ENCODE peak calls at places on chromosomes 1 and 21, in ten cellular contexts. M, Z, J, X, C, Q, O, F, U and L are unnamed samples.
A peak's percentile ranks its signal among the peaks of the same experiment; 100 is the strongest.

GRCh38 chr1:91798741-91799140 is 87.2 kb downstream of the TGFBR3 start:
- DNase-seq in Q (no peak), F (no peak), X (no peak), U (no peak), Z (no peak), O (no peak), C (no peak), J (no peak), M (no peak), L (no peak)

GRCh38 chr1:201261771-201262547 is 21.3 kb upstream of the PKP1 start:
- DNase-seq in C (no peak), F (no peak), Q (no peak), Z (no peak), J (no peak), X (no peak), O (no peak), U (no peak), M (no peak), L (no peak)

GRCh38 chr1:180974236-180974635 is 48.4 kb downstream of the STX6 start:
- DNase-seq in C (no peak), O (no peak), Z (no peak), M (no peak), Q (no peak), J (no peak), X (no peak), U (no peak), F (no peak), L (no peak)

GRCh38 chr1:8075511-8076051 is 49.5 kb upstream of the ERRFI1 start:
- DNase-seq in X (no peak), U (no peak), M (no peak), O (no peak), Q (no peak), F (peak; percentile 25), J (no peak), C (no peak), Z (no peak), L (no peak)

GRCh38 chr21:15557925-15558324 is 171.9 kb upstream of the USP25 start:
- DNase-seq in J (no peak), F (no peak), Z (no peak), M (no peak), U (no peak), O (peak; percentile 74), X (no peak), C (no peak), Q (no peak), L (no peak)

GRCh38 chr1:168686666-168687065 is 42.3 kb downstream of the DPT start:
- DNase-seq in Q (no peak), C (no peak), U (no peak), J (no peak), Z (no peak), M (no peak), O (no peak), X (no peak), F (no peak), L (no peak)

GRCh38 chr21:34835526-34835925 is 166.7 kb downstream of the CLIC6 start:
- DNase-seq in Q (peak; percentile 3), X (no peak), O (no peak), Z (no peak), F (peak; percentile 55), J (no peak), M (no peak), U (no peak), C (peak; percentile 21), L (peak; percentile 61)

GRCh38 chr1:37315236-37315870 is 159.0 kb upstream of the ZC3H12A start:
- DNase-seq in Z (no peak), M (no peak), X (no peak), U (no peak), Q (no peak), F (peak; percentile 72), J (no peak), C (no peak), O (no peak), L (no peak)

GRCh38 chr1:220575718-220576497 is 48.0 kb downstream of the MARK1 start:
- DNase-seq in Z (no peak), O (peak; percentile 28), C (no peak), Q (no peak), U (no peak), M (no peak), X (no peak), J (no peak), F (no peak), L (no peak)

GRCh38 chr1:59690531-59690930 is 124.2 kb upstream of the HOOK1 start:
- DNase-seq in O (no peak), Q (no peak), J (no peak), U (no peak), C (no peak), M (no peak), F (no peak), X (no peak), Z (no peak), L (no peak)

GRCh38 chr1:61287014-61287413 is 204.7 kb downstream of the NFIA start:
- DNase-seq in M (no peak), O (no peak), J (no peak), Z (no peak), F (no peak), C (no peak), U (no peak), X (no peak), Q (no peak), L (no peak)

GRCh38 chr1:205255941-205256780 is 28.4 kb downstream of the TMCC2 start:
- DNase-seq in U (peak; percentile 77), O (peak; percentile 91), Z (peak; percentile 70), M (peak; percentile 94), C (peak; percentile 87), F (peak; percentile 91), X (peak; percentile 93), J (peak; percentile 50), Q (peak; percentile 94), L (peak; percentile 35)

GRCh38 chr1:188499690-188500089 is 1670.9 kb downstream of the PLA2G4A start:
- DNase-seq in J (no peak), O (no peak), Q (no peak), U (peak; percentile 28), C (no peak), Z (no peak), M (no peak), F (no peak), X (no peak), L (no peak)

GRCh38 chr1:20359451-20360330 is 69.0 kb downstream of the VWA5B1 start:
- DNase-seq in C (no peak), M (peak; percentile 46), O (peak; percentile 62), F (no peak), U (no peak), Q (no peak), Z (no peak), X (peak; percentile 89), J (no peak), L (no peak)

GRCh38 chr1:42658880-42659337 is 686 bp downstream of the PPIH start:
- DNase-seq in X (no peak), O (no peak), M (no peak), C (peak; percentile 10), J (no peak), U (no peak), Q (no peak), F (no peak), Z (no peak), L (no peak)